ENCODE peak calls at places on chromosomes 7 and 10, in five cellular contexts. Y is choroid plexus epithelial cell, J is upper lobe of right lung, C is pancreas, D is IMR-90. R is an unnamed sample.

GRCh38 chr10:24851595-24851994 is 100.8 kb downstream of the PRTFDC1 start:
- DNase-seq in D (peak; percentile 54), C (no peak), Y (peak; percentile 89), J (no peak), R (no peak)

GRCh38 chr10:69911571-69912528 is 110.1 kb downstream of the COL13A1 start:
- DNase-seq in J (no peak), Y (no peak), D (no peak), C (no peak), R (peak; percentile 16)

GRCh38 chr10:132109341-132110072 is 43.8 kb downstream of the JAKMIP3 start:
- DNase-seq in C (no peak), D (peak; percentile 2), J (no peak), Y (no peak), R (peak; percentile 45)

GRCh38 chr10:11697718-11698527 is 44.3 kb upstream of the ECHDC3 start:
- DNase-seq in J (no peak), D (no peak), Y (no peak), C (no peak), R (no peak)

GRCh38 chr10:76352300-76352699 is 920.9 kb downstream of the LRMDA start:
- DNase-seq in Y (peak; percentile 90), J (no peak), C (no peak), D (peak; percentile 96), R (peak; percentile 94)

GRCh38 chr10:90087197-90088007 is 386.0 kb downstream of the KIF20B start:
- DNase-seq in C (no peak), Y (peak; percentile 57), D (peak; percentile 7), J (no peak), R (peak; percentile 93)

GRCh38 chr7:30907527-30908267 is 4.0 kb upstream of the AQP1 start:
- DNase-seq in C (no peak), D (no peak), Y (no peak), J (no peak), R (no peak)

GRCh38 chr7:121831320-121831719 is 41.6 kb upstream of the PTPRZ1 start:
- DNase-seq in Y (no peak), D (no peak), C (no peak), J (no peak), R (no peak)

GRCh38 chr7:1248459-1249131 is 15.9 kb downstream of the UNCX start:
- DNase-seq in C (no peak), Y (no peak), D (no peak), J (no peak), R (no peak)

GRCh38 chr10:72334196-72334831 is 20.4 kb downstream of the DNAJB12 start:
- DNase-seq in J (no peak), C (no peak), D (peak; percentile 50), Y (peak; percentile 96), R (peak; percentile 52)

GRCh38 chr7:13181221-13181620 is 493.8 kb downstream of the ARL4A start:
- DNase-seq in D (peak; percentile 16), J (no peak), C (no peak), Y (peak; percentile 11), R (peak; percentile 19)

GRCh38 chr7:1948377-1948796 is 278.3 kb downstream of the ELFN1 start:
- DNase-seq in J (no peak), D (no peak), C (peak; percentile 54), Y (no peak), R (no peak)

GRCh38 chr10:75191821-75192568 is 18.6 kb upstream of the VDAC2 start:
- DNase-seq in Y (peak; percentile 88), C (peak; percentile 62), D (peak; percentile 97), J (no peak), R (peak; percentile 96)
- H3K4me3 ChIP-seq in Y (peak overlapping the region; percentile 9), C (no peak overlapping the region), D (peak overlapping the region; percentile 9), J (no peak overlapping the region), R (no peak overlapping the region)

GRCh38 chr10:6089334-6090219 is 743 bp downstream of the RBM17 start:
- DNase-seq in Y (peak; percentile 44), D (no peak), C (peak; percentile 66), J (peak; percentile 69), R (no peak)
- TF ChIP-seq CTCF in Y (no peak), D (no peak), C (no peak), J (no peak), R (no peak)

DNA sequence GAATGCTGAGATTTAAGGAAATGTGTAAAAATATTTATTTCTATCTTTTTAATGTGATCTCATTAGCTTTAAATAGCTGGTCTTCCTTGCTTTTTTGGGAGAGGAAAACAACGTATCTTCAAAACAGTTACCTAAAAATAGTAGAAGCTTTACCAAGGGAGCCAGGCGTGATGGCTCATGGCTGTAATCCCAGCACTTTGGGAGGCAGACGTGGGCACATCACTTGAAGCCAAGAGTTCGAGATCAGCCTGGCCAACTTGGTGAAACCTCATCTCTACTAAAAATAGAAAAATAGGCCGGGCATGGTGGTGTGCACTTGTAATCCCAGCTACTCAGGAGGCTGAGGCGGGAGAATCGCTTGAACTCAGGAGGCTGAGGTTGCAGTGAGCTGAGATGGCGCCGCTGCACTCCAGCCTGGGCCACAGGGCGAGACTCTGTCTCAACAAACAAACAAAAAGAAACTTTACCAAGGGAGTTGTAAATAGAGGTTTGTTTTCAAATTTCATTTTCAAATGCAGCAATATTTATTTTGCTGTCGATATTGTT is 48.4 kb upstream of the ITGB1 start:
- DNase-seq in D (no peak), J (no peak), Y (no peak), C (no peak), R (no peak)
- H3K4me3 ChIP-seq in D (no peak overlapping the region), J (no peak overlapping the region), Y (no peak overlapping the region), C (no peak overlapping the region), R (no peak overlapping the region)

GRCh38 chr7:149209518-149210269 is 14.3 kb downstream of the ZNF282 start:
- DNase-seq in D (peak; percentile 55), C (no peak), Y (peak; percentile 88), J (no peak), R (peak; percentile 81)
- TF ChIP-seq CTCF in D (peak; percentile 54), C (peak; percentile 13), Y (peak; percentile 92), J (peak; percentile 49), R (peak; percentile 85)

GRCh38 chr10:62638062-62638477 is 166.4 kb upstream of the ADO start:
- DNase-seq in D (peak; percentile 19), C (no peak), J (no peak), Y (peak; percentile 72), R (peak; percentile 29)

GRCh38 chr10:62637249-62638061 is 167.1 kb upstream of the ADO start:
- DNase-seq in J (no peak), D (peak; percentile 61), Y (peak; percentile 70), C (no peak), R (peak; percentile 44)

GRCh38 chr10:62635127-62635526 is 169.4 kb upstream of the ADO start:
- DNase-seq in C (no peak), J (no peak), D (no peak), Y (no peak), R (no peak)

GRCh38 chr10:62639139-62639538 is 165.4 kb upstream of the ADO start:
- DNase-seq in Y (no peak), J (no peak), D (no peak), C (no peak), R (no peak)

GRCh38 chr10:62636825-62637248 is 167.7 kb upstream of the ADO start:
- DNase-seq in Y (peak; percentile 21), J (no peak), C (no peak), D (peak; percentile 11), R (no peak)
- H3K4me3 ChIP-seq in Y (no peak overlapping the region), J (peak overlapping the region; percentile 12), C (no peak overlapping the region), D (peak overlapping the region; percentile 50), R (no peak overlapping the region)

GRCh38 chr7:156650042-156650441 is 9.5 kb downstream of the RNF32 start:
- DNase-seq in Y (peak; percentile 26), J (no peak), C (no peak), D (no peak), R (peak; percentile 10)
- TF ChIP-seq CTCF in Y (peak; percentile 55), J (peak; percentile 34), C (peak; percentile 9), D (peak; percentile 41), R (peak; percentile 33)

GRCh38 chr7:77800730-77801129 is 2.2 kb downstream of the PHTF2 start:
- DNase-seq in C (no peak), J (no peak), D (no peak), Y (no peak), R (no peak)
- H3K4me3 ChIP-seq in C (no peak overlapping the region), J (no peak overlapping the region), D (no peak overlapping the region), Y (no peak overlapping the region), R (no peak overlapping the region)

GRCh38 chr7:28360739-28361138 is 51.6 kb upstream of the CREB5 start:
- DNase-seq in D (no peak), J (no peak), Y (no peak), C (no peak), R (no peak)
- TF ChIP-seq CTCF in D (no peak), J (no peak), Y (no peak), C (no peak), R (no peak)